ENCODE peak calls at places on chromosomes 16 and 17, in ten cellular contexts. N is heart left ventricle, M is adrenal gland, P is osteoblast, F is brain microvascular endothelial cell, A is AG04450, T is left ventricle myocardium inferior, E is tibial artery, J is fibroblast of lung, K is breast epithelium. W is an unnamed sample.

GRCh38 chr17:64401941-64402340 is 11.3 kb upstream of the PECAM1 start:
- DNase-seq in N (no peak), M (no peak), P (no peak), F (no peak), A (no peak), T (no peak), E (no peak), J (no peak), K (no peak), W (no peak)

GRCh38 chr17:83195330-83196087 is 116.1 kb downstream of the METRNL start:
- DNase-seq in N (peak; percentile 79), M (no peak), P (peak; percentile 98), F (no peak), A (no peak), T (peak; percentile 60), E (peak; percentile 79), J (peak; percentile 38), K (peak; percentile 58), W (no peak)

GRCh38 chr16:14564323-14564722 is 65.7 kb downstream of the PARN start:
- DNase-seq in N (no peak), M (no peak), P (no peak), F (no peak), A (no peak), T (no peak), E (no peak), J (no peak), K (no peak), W (no peak)

GRCh38 chr17:80949451-80950421 is 41.9 kb upstream of the CHMP6 start:
- DNase-seq in N (peak; percentile 53), M (no peak), P (peak; percentile 73), F (no peak), A (no peak), T (no peak), E (no peak), J (no peak), K (no peak), W (no peak)

GRCh38 chr17:8055851-8056231 is 17.0 kb downstream of the ALOX15B start:
- DNase-seq in N (no peak), M (no peak), P (no peak), F (no peak), A (no peak), T (no peak), E (no peak), J (no peak), K (no peak), W (peak; percentile 25)

GRCh38 chr17:1111599-1112443 is 68.0 kb downstream of the ABR start:
- DNase-seq in N (peak; percentile 80), M (peak; percentile 56), P (peak; percentile 50), F (no peak), A (peak; percentile 21), T (peak; percentile 58), E (no peak), J (no peak), K (no peak), W (no peak)

GRCh38 chr17:82065193-82065637 is 389 bp downstream of the DUS1L start:
- DNase-seq in N (peak; percentile 67), M (no peak), P (peak; percentile 98), F (no peak), A (no peak), T (no peak), E (no peak), J (peak; percentile 41), K (no peak), W (peak; percentile 31)

GRCh38 chr17:49908782-49909714 is 59.9 kb upstream of the DLX4 start:
- DNase-seq in N (no peak), M (no peak), P (no peak), F (no peak), A (no peak), T (no peak), E (no peak), J (no peak), K (no peak), W (no peak)

GRCh38 chr17:57104461-57105175 is 19.6 kb downstream of the AKAP1 start:
- DNase-seq in N (no peak), M (no peak), P (peak; percentile 88), F (no peak), A (no peak), T (no peak), E (no peak), J (peak; percentile 48), K (no peak), W (no peak)

GRCh38 chr16:450385-450784 is 24.9 kb downstream of the RAB11FIP3 start:
- DNase-seq in N (no peak), M (no peak), P (peak; percentile 49), F (no peak), A (no peak), T (no peak), E (no peak), J (no peak), K (no peak), W (no peak)

GRCh38 chr16:28987170-28987853 is 2.5 kb downstream of the LAT start:
- DNase-seq in N (no peak), M (no peak), P (peak; percentile 54), F (no peak), A (no peak), T (no peak), E (no peak), J (no peak), K (no peak), W (no peak)
- H3K27ac ChIP-seq in N (no peak overlapping the region), M (no peak overlapping the region), P (no peak overlapping the region), F (no peak overlapping the region), A (no peak overlapping the region), T (no peak overlapping the region), E (no peak overlapping the region), J (no peak overlapping the region), K (no peak overlapping the region), W (no peak overlapping the region)

GRCh38 chr17:51119415-51120356 is 982 bp downstream of the SPAG9 start:
- DNase-seq in N (peak; percentile 77), M (peak; percentile 52), P (peak; percentile 92), F (peak; percentile 13), A (no peak), T (peak; percentile 41), E (peak; percentile 43), J (peak; percentile 36), K (peak; percentile 64), W (peak; percentile 34)
- TF ChIP-seq CTCF in N (peak; percentile 15), M (peak; percentile 20), P (no peak), F (peak; percentile 34), A (peak; percentile 38), T (peak; percentile 41), E (peak; percentile 26), J (peak; percentile 46), K (peak; percentile 13), W (no peak)

DNA sequence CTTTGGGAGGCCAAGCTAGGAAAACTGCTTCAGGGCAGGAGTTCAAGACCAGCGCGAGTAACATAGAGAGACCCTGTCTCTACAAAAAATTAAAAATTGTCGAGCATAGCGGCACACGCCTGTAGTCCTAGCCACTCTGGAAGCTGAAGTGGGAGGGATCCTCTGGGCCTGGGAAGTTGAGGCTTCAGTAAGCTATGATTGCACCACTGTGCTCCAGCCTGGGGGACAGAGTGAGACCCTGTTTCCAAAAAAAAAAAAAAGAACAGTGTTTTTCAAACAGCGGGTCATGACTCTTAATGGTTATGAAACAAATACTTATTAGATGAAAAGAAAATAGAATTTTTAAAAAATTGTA is 2.3 kb upstream of the CYTH1 start:
- DNase-seq in N (no peak), M (no peak), P (no peak), F (no peak), A (no peak), T (no peak), E (no peak), J (no peak), K (peak; percentile 31), W (no peak)
- H3K27ac ChIP-seq in N (no peak overlapping the region), M (peak overlapping the region; percentile 96), P (no peak overlapping the region), F (no peak overlapping the region), A (no peak overlapping the region), T (peak overlapping the region; percentile 97), E (no peak overlapping the region), J (no peak overlapping the region), K (no peak overlapping the region), W (peak overlapping the region; percentile 83)

DNA sequence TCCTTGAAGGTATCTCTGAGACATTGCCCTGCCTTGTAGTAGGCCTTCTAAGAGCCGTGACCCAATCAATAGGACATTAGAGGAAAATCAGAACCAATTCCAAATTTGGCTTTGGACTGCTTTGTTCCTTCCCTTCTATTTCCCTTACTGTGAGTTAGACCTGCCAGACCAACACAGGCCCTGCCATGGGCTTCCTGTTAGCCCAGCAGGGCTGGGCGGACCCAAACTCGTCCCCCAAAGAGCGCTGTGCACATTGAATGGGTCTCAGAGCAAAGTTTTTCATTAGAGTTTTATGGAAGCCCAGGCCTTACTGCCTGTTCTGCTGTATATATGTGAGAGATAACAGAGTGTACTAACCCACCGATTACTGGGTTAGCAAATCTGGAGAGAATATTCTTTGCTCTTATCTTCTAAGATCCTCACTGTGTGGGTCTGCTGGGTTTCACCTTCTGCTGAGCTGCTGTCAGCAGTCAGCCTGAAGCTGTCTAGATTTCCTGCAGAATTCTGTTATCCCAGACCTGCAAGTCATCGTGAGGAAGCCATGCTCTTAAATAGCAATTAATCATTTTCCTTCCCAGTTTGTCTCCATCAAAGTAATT is 5.7 kb downstream of the ARHGAP44 start:
- DNase-seq in N (no peak), M (no peak), P (no peak), F (no peak), A (no peak), T (no peak), E (no peak), J (no peak), K (no peak), W (peak; percentile 28)
- TF ChIP-seq CTCF in N (no peak), M (no peak), P (no peak), F (no peak), A (no peak), T (no peak), E (no peak), J (no peak), K (no peak), W (no peak)

DNA sequence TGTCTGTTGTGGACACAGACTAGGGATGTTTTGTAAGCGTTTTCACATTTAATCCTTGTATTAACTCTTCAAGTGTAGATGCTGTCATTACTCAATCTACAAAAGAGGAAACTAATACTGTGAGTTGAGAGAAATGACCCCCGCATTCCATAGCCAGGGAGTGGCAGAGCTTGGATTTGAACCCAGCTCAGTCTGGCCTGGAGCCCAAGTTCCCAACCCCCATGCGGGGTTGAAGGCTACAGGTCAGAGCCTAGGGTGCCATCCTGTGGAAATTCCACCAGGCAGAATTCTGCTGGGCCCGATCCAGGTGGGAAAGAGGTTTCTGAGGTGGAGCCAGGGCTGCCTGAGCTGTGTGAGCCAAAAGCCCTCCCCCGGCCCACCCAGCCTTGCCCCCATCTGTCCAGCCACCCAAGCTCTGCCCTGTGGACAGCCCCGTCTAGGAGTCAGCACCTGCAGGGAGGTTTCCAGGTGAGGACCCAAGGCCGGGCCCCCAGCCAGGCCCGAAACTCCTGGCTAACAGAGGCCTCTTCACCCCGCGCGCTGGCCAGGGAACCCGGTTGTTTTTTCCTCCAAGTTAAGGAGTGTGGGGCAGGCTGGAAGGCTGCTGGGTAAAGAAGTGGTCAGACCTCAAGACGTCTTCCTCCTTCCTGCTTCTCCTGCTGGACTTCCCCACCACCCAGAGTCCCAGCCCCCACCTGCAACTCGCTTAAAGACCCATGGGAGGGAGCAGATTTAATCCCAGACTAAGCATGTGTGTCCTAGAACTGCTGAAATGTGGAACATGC is 5.7 kb downstream of the MMP15 start:
- DNase-seq in N (peak; percentile 42), M (no peak), P (peak; percentile 68), F (no peak), A (no peak), T (no peak), E (no peak), J (no peak), K (no peak), W (no peak)
- H3K27ac ChIP-seq in N (peak overlapping the region; percentile 25), M (no peak overlapping the region), P (no peak overlapping the region), F (no peak overlapping the region), A (no peak overlapping the region), T (peak overlapping the region; percentile 96), E (no peak overlapping the region), J (no peak overlapping the region), K (peak overlapping the region; percentile 57), W (peak overlapping the region; percentile 93)